ENCODE peak calls at places on chromosomes 6 and 20, in nine cellular contexts. T is HFF-Myc, O is sigmoid colon, F is stomach, G is astrocyte, B is SK-N-SH, V is fibroblast of mammary gland, H is GM23248, Q is H1. N is an unnamed sample.

GRCh38 chr20:34269996-34270627 is 28.9 kb downstream of the ASIP start:
- DNase-seq in T (peak), O (no peak), F (no peak), G (no peak), B (no peak), V (peak), H (peak), Q (no peak), N (peak)

GRCh38 chr6:66986940-66987339 is 1279.9 kb upstream of the EYS start:
- DNase-seq in T (no peak), O (no peak), F (no peak), G (no peak), B (no peak), V (no peak), H (no peak), Q (no peak), N (no peak)

GRCh38 chr6:21539621-21540100 is 53.9 kb upstream of the SOX4 start:
- DNase-seq in T (no peak), O (no peak), F (no peak), G (no peak), B (no peak), V (no peak), H (no peak), Q (no peak), N (no peak)

GRCh38 chr6:159691133-159691962 is 1.7 kb downstream of the SOD2 start:
- DNase-seq in T (peak), O (no peak), F (no peak), G (peak), B (peak), V (peak), H (peak), Q (no peak), N (no peak)

GRCh38 chr20:58907481-58908137 is 55.1 kb downstream of the GNAS start:
- DNase-seq in T (peak), O (peak), F (peak), G (peak), B (peak), V (peak), H (peak), Q (no peak), N (peak)

GRCh38 chr6:158068156-158068892 is 86.7 kb downstream of the SYNJ2 start:
- DNase-seq in T (no peak), O (peak), F (no peak), G (no peak), B (no peak), V (no peak), H (no peak), Q (no peak), N (no peak)

GRCh38 chr6:25627001-25627400 is 25.0 kb upstream of the SCGN start:
- DNase-seq in T (no peak), O (no peak), F (no peak), G (no peak), B (no peak), V (no peak), H (no peak), Q (no peak), N (no peak)

GRCh38 chr20:31368301-31368700 is at the start of gene DEFB118:
- DNase-seq in T (no peak), O (no peak), F (no peak), G (no peak), B (no peak), V (no peak), H (no peak), Q (no peak), N (no peak)

GRCh38 chr6:113329942-113330897 is 526.9 kb upstream of the MARCKS start:
- DNase-seq in T (no peak), O (no peak), F (no peak), G (no peak), B (no peak), V (no peak), H (no peak), Q (no peak), N (no peak)

GRCh38 chr20:58473818-58474425 is 41.3 kb downstream of the APCDD1L start:
- DNase-seq in T (no peak), O (no peak), F (no peak), G (no peak), B (peak), V (no peak), H (no peak), Q (no peak), N (no peak)

GRCh38 chr6:167997642-167998041 is at the start of gene KIF25:
- DNase-seq in T (no peak), O (no peak), F (no peak), G (no peak), B (no peak), V (no peak), H (no peak), Q (no peak), N (no peak)

GRCh38 chr6:47135772-47136171 is 93.6 kb upstream of the ADGRF1 start:
- DNase-seq in T (peak), O (no peak), F (no peak), G (peak), B (no peak), V (peak), H (peak), Q (no peak), N (no peak)

GRCh38 chr6:139732451-139732850 is 358.0 kb upstream of the CITED2 start:
- DNase-seq in T (no peak), O (peak), F (no peak), G (peak), B (no peak), V (peak), H (peak), Q (no peak), N (peak)

GRCh38 chr6:136717297-136717990 is 74.8 kb downstream of the MAP3K5 start:
- DNase-seq in T (no peak), O (no peak), F (no peak), G (peak), B (no peak), V (no peak), H (peak), Q (no peak), N (no peak)

GRCh38 chr20:21450572-21450971 is 53.2 kb upstream of the NKX2-4 start:
- DNase-seq in T (no peak), O (no peak), F (no peak), G (peak), B (no peak), V (peak), H (peak), Q (no peak), N (no peak)

GRCh38 chr20:48102821-48103635 is 317.7 kb upstream of the SULF2 start:
- DNase-seq in T (no peak), O (no peak), F (no peak), G (peak), B (no peak), V (peak), H (peak), Q (no peak), N (no peak)

GRCh38 chr6:162344935-162345599 is 382.5 kb downstream of the PRKN start:
- DNase-seq in T (no peak), O (no peak), F (no peak), G (peak), B (no peak), V (peak), H (peak), Q (no peak), N (no peak)

GRCh38 chr20:46808565-46808964 is 86.1 kb upstream of the EYA2 start:
- DNase-seq in T (no peak), O (no peak), F (no peak), G (no peak), B (no peak), V (no peak), H (no peak), Q (no peak), N (no peak)

GRCh38 chr20:46807998-46808397 is 86.6 kb upstream of the EYA2 start:
- DNase-seq in T (no peak), O (no peak), F (no peak), G (no peak), B (no peak), V (no peak), H (no peak), Q (no peak), N (no peak)

GRCh38 chr20:46809961-46810360 is 84.7 kb upstream of the EYA2 start:
- DNase-seq in T (no peak), O (no peak), F (no peak), G (no peak), B (no peak), V (no peak), H (no peak), Q (no peak), N (no peak)

GRCh38 chr20:46811328-46812084 is 83.1 kb upstream of the EYA2 start:
- DNase-seq in T (no peak), O (no peak), F (no peak), G (no peak), B (peak), V (no peak), H (no peak), Q (no peak), N (no peak)

DNA sequence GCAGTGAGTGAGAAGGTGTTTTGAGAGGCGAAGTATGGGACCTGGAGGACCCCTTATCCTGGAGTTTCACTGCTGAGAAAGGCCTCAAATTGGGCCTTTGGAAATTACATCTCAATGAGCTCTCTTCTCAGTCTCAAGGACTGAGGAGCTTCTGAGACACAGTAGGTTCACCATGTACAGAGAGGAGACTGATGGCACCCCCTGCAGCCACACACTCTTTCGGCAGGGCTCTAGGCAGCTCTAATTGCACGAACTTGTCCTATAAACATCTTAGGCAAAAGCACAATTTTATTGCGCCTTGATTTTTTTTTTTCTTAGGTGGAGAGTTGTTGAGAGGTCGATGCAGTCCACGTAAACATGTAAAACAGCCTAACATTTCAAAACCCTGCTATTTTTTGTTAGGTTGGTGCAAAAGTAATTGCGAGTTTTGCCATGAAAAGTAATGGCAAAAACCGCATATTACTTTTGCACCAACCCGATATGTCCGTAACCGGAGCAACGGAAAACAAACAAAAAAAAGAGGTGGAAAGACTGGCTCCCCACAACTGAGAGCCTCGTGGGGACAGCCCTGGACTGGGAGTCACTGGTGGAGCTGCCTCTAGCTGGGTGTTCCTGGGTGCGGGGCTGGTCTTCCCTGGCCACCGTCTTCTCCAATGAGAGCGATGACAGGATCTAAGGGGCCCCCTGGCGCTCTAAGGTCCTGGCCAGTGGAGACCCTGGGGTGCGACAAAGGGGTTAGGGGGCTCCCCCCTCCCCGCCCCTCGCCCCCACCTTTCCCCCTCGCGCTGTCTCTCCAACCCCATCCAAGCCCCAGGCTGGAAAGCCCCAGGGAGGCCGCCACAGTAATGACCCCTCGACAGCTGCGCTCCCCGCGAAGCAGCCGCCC is 84.0 kb upstream of the EYA2 start:
- DNase-seq in T (no peak), O (no peak), F (no peak), G (no peak), B (no peak), V (no peak), H (no peak), Q (no peak), N (no peak)
- H3K4me3 ChIP-seq in T (no peak), O (no peak), F (peak), G (no peak), B (no peak), V (no peak), H (no peak), Q (no peak), N (no peak)

GRCh38 chr20:15867017-15867416 is 706.2 kb downstream of the KIF16B start:
- DNase-seq in T (no peak), O (no peak), F (no peak), G (no peak), B (no peak), V (no peak), H (no peak), Q (no peak), N (no peak)
- H3K4me3 ChIP-seq in T (no peak), O (no peak), F (no peak), G (no peak), B (no peak), V (no peak), H (no peak), Q (no peak), N (no peak)

DNA sequence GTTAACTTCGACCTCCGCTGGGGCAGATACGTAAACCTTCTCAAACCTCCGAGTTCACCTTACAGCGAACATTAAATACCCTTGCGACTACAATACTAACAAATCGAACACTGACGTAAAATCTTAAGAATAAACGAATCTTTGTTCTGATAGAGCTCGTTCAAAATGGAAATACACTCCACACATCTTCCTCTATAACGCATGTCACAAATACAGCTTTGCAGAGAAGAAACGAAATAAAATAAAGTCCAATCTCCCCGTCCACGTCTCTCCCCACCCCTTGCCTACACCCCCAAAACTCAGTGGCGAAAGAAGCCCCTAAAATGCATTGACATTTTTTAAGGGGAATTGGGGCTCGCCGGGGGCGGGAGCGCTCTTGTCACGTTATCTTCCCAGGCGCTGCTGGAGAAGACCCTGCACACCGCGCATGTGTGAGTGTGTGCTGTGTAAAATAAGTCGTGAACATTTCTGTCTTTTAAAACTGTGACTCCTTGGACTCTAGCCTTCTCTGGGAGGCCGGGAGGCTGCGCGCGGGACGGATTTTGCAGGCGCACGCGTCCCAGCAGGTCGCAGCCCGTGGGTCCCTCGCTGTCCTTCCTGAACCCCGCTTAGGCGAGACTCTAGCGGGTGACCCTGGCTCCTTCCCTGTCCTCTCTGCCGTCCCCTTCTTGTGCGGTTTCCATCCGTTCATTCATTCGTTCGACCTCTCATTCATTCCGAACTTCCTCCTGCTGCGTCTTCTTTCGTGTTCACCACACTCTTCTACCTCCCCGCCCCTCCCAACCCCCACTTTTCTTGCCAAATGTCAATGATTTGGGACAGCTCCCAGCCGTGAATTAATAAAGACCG is 2.4 kb downstream of the NRN1 start:
- DNase-seq in T (no peak), O (no peak), F (no peak), G (no peak), B (peak), V (peak), H (peak), Q (no peak), N (no peak)
- H3K4me3 ChIP-seq in T (no peak), O (peak), F (peak), G (no peak), B (peak), V (peak), H (peak), Q (peak), N (no peak)

DNA sequence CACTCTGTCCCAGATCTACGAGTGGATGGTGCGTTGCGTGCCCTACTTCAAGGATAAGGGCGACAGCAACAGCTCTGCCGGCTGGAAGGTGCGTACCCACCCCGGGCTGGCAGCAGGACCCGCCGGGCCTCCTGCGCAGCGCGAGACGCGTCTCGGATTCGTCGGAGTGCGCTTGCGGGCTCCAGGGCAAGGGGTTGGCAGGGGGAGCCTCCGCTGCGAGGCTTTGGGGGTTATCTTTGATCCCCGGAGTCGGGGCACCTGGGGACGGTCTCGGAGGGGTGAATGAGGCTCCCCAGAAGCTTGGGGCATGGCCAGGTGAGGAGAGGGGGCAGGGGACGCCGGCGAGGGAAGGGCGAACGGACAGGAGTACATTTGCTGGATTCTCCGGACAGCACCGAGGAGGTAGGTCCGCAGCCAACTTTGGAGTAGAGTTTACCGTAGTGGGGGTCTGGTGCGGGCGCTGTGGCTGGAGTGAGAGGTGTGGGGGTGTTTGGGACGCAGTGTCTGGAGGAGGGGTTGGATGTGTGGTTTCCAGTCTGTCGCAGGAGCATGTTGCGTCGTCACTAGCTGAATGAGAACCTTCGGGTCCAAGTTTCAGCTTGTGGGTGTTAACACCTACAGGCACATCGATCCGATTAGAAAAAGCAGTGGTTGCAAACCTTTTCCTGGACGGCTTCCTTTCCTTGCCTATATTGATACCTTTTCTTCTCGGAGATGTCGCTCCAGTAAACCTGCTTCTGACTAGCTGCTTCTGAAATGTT is 1.2 kb downstream of the FOXO3 start:
- DNase-seq in T (no peak), O (peak), F (no peak), G (no peak), B (peak), V (peak), H (peak), Q (no peak), N (peak)
- H3K4me3 ChIP-seq in T (peak), O (peak), F (peak), G (peak), B (peak), V (peak), H (peak), Q (peak), N (peak)

GRCh38 chr6:13461805-13462204 is 25.6 kb downstream of the GFOD1 start:
- DNase-seq in T (no peak), O (no peak), F (no peak), G (no peak), B (no peak), V (no peak), H (no peak), Q (no peak), N (no peak)

GRCh38 chr6:13461352-13461751 is 26.0 kb downstream of the GFOD1 start:
- DNase-seq in T (no peak), O (no peak), F (no peak), G (no peak), B (no peak), V (no peak), H (no peak), Q (no peak), N (no peak)

GRCh38 chr6:13463941-13464340 is 23.5 kb downstream of the GFOD1 start:
- DNase-seq in T (no peak), O (no peak), F (no peak), G (no peak), B (no peak), V (no peak), H (no peak), Q (no peak), N (no peak)

GRCh38 chr6:13462380-13463326 is 24.7 kb downstream of the GFOD1 start:
- DNase-seq in T (no peak), O (no peak), F (no peak), G (peak), B (no peak), V (no peak), H (peak), Q (no peak), N (no peak)

GRCh38 chr6:13463327-13463717 is 24.1 kb downstream of the GFOD1 start:
- DNase-seq in T (no peak), O (no peak), F (no peak), G (no peak), B (no peak), V (no peak), H (no peak), Q (no peak), N (no peak)
- H3K4me3 ChIP-seq in T (no peak), O (no peak), F (no peak), G (no peak), B (no peak), V (no peak), H (no peak), Q (no peak), N (no peak)

GRCh38 chr20:38729767-38730166 is 5.5 kb downstream of the SLC32A1 start:
- DNase-seq in T (no peak), O (no peak), F (no peak), G (no peak), B (no peak), V (no peak), H (no peak), Q (no peak), N (no peak)

GRCh38 chr20:38728911-38729642 is 4.8 kb downstream of the SLC32A1 start:
- DNase-seq in T (no peak), O (no peak), F (no peak), G (no peak), B (peak), V (no peak), H (no peak), Q (no peak), N (no peak)

GRCh38 chr20:38731738-38732113 is 7.4 kb downstream of the SLC32A1 start:
- DNase-seq in T (no peak), O (peak), F (no peak), G (no peak), B (peak), V (no peak), H (no peak), Q (no peak), N (no peak)

GRCh38 chr20:38730989-38731737 is 6.9 kb downstream of the SLC32A1 start:
- DNase-seq in T (no peak), O (peak), F (peak), G (peak), B (peak), V (peak), H (peak), Q (no peak), N (peak)

GRCh38 chr20:38730167-38730988 is 6.1 kb downstream of the SLC32A1 start:
- DNase-seq in T (no peak), O (no peak), F (no peak), G (no peak), B (no peak), V (no peak), H (no peak), Q (no peak), N (no peak)
- H3K4me3 ChIP-seq in T (no peak), O (no peak), F (peak), G (no peak), B (no peak), V (no peak), H (no peak), Q (peak), N (no peak)

N was measured in uterus.